ENCODE peak calls at places on chromosomes 13 and 19, in eight cellular contexts. I is Caco-2, F is hypothalamus, K is posterior vena cava, C is NCI-H524 treated with DMSO at 0.1 percent for 48 hours, J is HS-5, B is cardiac muscle cell, Q is H9. N is an unnamed sample.

GRCh38 chr19:45641274-45642105 is 2.3 kb upstream of the EML2 start:
- DNase-seq in I (peak), F (peak), K (peak), C (no peak), J (peak), B (peak), Q (peak), N (no peak)

GRCh38 chr19:48152552-48152951 is 17.6 kb downstream of the LIG1 start:
- DNase-seq in I (peak), F (peak), K (no peak), C (no peak), J (peak), B (peak), Q (peak), N (peak)

GRCh38 chr19:11458236-11458900 is 22.5 kb downstream of the ELAVL3 start:
- DNase-seq in I (no peak), F (no peak), K (no peak), C (no peak), J (no peak), B (no peak), Q (no peak), N (no peak)

GRCh38 chr13:101709952-101710351 is 257.5 kb downstream of the ITGBL1 start:
- DNase-seq in I (no peak), F (no peak), K (no peak), C (no peak), J (no peak), B (no peak), Q (no peak), N (no peak)

GRCh38 chr19:17658666-17659065 is 29.5 kb downstream of the UNC13A start:
- DNase-seq in I (no peak), F (no peak), K (no peak), C (no peak), J (no peak), B (peak), Q (no peak), N (no peak)

GRCh38 chr13:41229356-41229755 is 34.0 kb downstream of the MTRF1 start:
- DNase-seq in I (no peak), F (no peak), K (no peak), C (no peak), J (no peak), B (no peak), Q (no peak), N (no peak)

GRCh38 chr13:52652980-52653303 is 306 bp downstream of the SUGT1 start:
- DNase-seq in I (no peak), F (no peak), K (peak), C (no peak), J (no peak), B (no peak), Q (no peak), N (no peak)

GRCh38 chr13:44142911-44143665 is 230.5 kb upstream of the SERP2 start:
- DNase-seq in I (peak), F (no peak), K (no peak), C (no peak), J (no peak), B (peak), Q (no peak), N (no peak)

GRCh38 chr19:36685835-36686234 is 1.6 kb upstream of the ZNF567 start:
- DNase-seq in I (no peak), F (no peak), K (no peak), C (no peak), J (no peak), B (no peak), Q (no peak), N (no peak)

GRCh38 chr13:111252449-111253124 is 67.9 kb upstream of the TEX29 start:
- DNase-seq in I (no peak), F (no peak), K (no peak), C (no peak), J (no peak), B (no peak), Q (no peak), N (no peak)

GRCh38 chr13:113407103-113407530 is 43.2 kb upstream of the GRTP1 start:
- DNase-seq in I (peak), F (no peak), K (no peak), C (no peak), J (no peak), B (no peak), Q (peak), N (no peak)

GRCh38 chr13:33994198-33994597 is 176.2 kb downstream of the RFC3 start:
- DNase-seq in I (no peak), F (no peak), K (no peak), C (no peak), J (no peak), B (no peak), Q (no peak), N (no peak)

GRCh38 chr19:7478843-7479227 is 10.0 kb downstream of the PEX11G start:
- DNase-seq in I (no peak), F (no peak), K (no peak), C (no peak), J (no peak), B (no peak), Q (no peak), N (no peak)

GRCh38 chr13:84574851-84575250 is 692.6 kb upstream of the SLITRK1 start:
- DNase-seq in I (no peak), F (no peak), K (no peak), C (no peak), J (no peak), B (peak), Q (no peak), N (no peak)

GRCh38 chr13:24217601-24218281 is 57.2 kb downstream of the SPATA13 start:
- DNase-seq in I (no peak), F (peak), K (no peak), C (no peak), J (no peak), B (peak), Q (peak), N (no peak)

GRCh38 chr13:31204592-31204991 is 4.8 kb downstream of the B3GLCT start:
- DNase-seq in I (no peak), F (no peak), K (no peak), C (no peak), J (no peak), B (peak), Q (no peak), N (no peak)

GRCh38 chr13:59734393-59734792 is 429.3 kb downstream of the DIAPH3 start:
- DNase-seq in I (no peak), F (no peak), K (no peak), C (no peak), J (no peak), B (no peak), Q (no peak), N (no peak)